ENCODE peak calls at places on chromosomes 6 and 20, in ten cellular contexts. D is progenitor cell of endocrine pancreas, J is tibial nerve, T is endodermal cell, S is omental fat pad, R is AG10803, X is choroid plexus epithelial cell, Z is gastrocnemius medialis, I is Calu3, F is PC-9. Q is an unnamed sample.

GRCh38 chr6:52087498-52087999 is at the start of gene PKHD1:
- DNase-seq in T (peak; percentile 52), F (no peak), R (peak; percentile 16), D (no peak), Z (no peak), S (no peak), I (peak; percentile 73), X (peak; percentile 2), J (no peak), Q (no peak)

GRCh38 chr6:30067460-30068139 is 602 bp downstream of the PPP1R11 start:
- DNase-seq in D (no peak), S (peak; percentile 62), R (no peak), T (no peak), X (no peak), Z (no peak), F (no peak), J (peak; percentile 75), I (no peak), Q (peak; percentile 56)

GRCh38 chr20:36717657-36718056 is 28.2 kb downstream of the NDRG3 start:
- DNase-seq in F (no peak), Z (no peak), D (no peak), T (peak; percentile 67), J (no peak), I (no peak), X (peak; percentile 10), S (no peak), R (peak; percentile 9), Q (no peak)

GRCh38 chr6:13302751-13303667 is 25.3 kb downstream of the TBC1D7 start:
- DNase-seq in T (peak; percentile 11), D (no peak), Z (peak; percentile 56), R (peak; percentile 99), F (peak; percentile 66), X (peak; percentile 100), S (no peak), I (no peak), J (peak; percentile 80), Q (no peak)

GRCh38 chr6:108697646-108698161 is 137.0 kb downstream of the FOXO3 start:
- DNase-seq in J (peak; percentile 32), X (peak; percentile 52), D (no peak), R (peak; percentile 28), F (no peak), Z (no peak), T (no peak), I (no peak), S (no peak), Q (no peak)

GRCh38 chr6:42942444-42942843 is 13.2 kb downstream of the CNPY3 start:
- DNase-seq in F (no peak), I (no peak), S (no peak), J (no peak), Z (no peak), X (no peak), R (no peak), T (no peak), D (no peak), Q (no peak)

GRCh38 chr20:45037050-45037449 is 63.9 kb downstream of the KCNS1 start:
- DNase-seq in X (peak; percentile 74), J (peak; percentile 71), D (no peak), R (peak; percentile 41), I (peak; percentile 21), S (no peak), F (no peak), Z (peak; percentile 10), T (no peak), Q (no peak)

GRCh38 chr6:131182991-131183425 is 47.7 kb downstream of the AKAP7 start:
- DNase-seq in R (peak; percentile 52), J (peak; percentile 26), T (peak; percentile 73), F (no peak), Z (no peak), I (peak; percentile 16), D (no peak), X (peak; percentile 69), S (no peak), Q (no peak)

GRCh38 chr6:33456156-33456555 is 1.8 kb downstream of the ZBTB9 start:
- DNase-seq in I (no peak), Z (no peak), S (no peak), X (no peak), T (no peak), J (no peak), R (no peak), F (no peak), D (no peak), Q (no peak)

GRCh38 chr6:84449220-84449619 is 221.8 kb upstream of the CEP162 start:
- DNase-seq in I (no peak), X (peak; percentile 66), J (no peak), T (no peak), R (no peak), D (no peak), F (no peak), Z (no peak), S (no peak), Q (no peak)

GRCh38 chr20:25302596-25302995 is 54.7 kb downstream of the PYGB start:
- DNase-seq in I (no peak), R (no peak), J (no peak), D (no peak), Z (no peak), S (no peak), F (no peak), T (no peak), X (no peak), Q (no peak)

GRCh38 chr20:37323985-37324384 is 22.0 kb upstream of the SRC start:
- DNase-seq in X (peak; percentile 72), F (no peak), J (no peak), S (no peak), D (no peak), T (no peak), R (peak; percentile 93), Z (no peak), I (no peak), Q (no peak)

GRCh38 chr20:48409216-48409615 is 418.6 kb downstream of the PREX1 start:
- DNase-seq in R (no peak), J (no peak), X (no peak), D (no peak), T (no peak), S (no peak), Z (no peak), F (no peak), I (no peak), Q (no peak)

GRCh38 chr20:53162251-53162835 is 190.2 kb downstream of the TSHZ2 start:
- DNase-seq in D (no peak), J (peak; percentile 61), Z (no peak), X (peak; percentile 64), F (no peak), I (peak; percentile 60), R (peak; percentile 60), S (no peak), T (peak; percentile 87), Q (no peak)

GRCh38 chr6:30163090-30163917 is at the start of gene TRIM15:
- DNase-seq in R (no peak), I (peak; percentile 84), S (no peak), D (no peak), J (no peak), X (no peak), F (peak; percentile 31), T (peak; percentile 67), Z (no peak), Q (no peak)

GRCh38 chr20:2295886-2296544 is at the start of gene TGM3:
- DNase-seq in X (no peak), D (no peak), R (no peak), F (no peak), Z (no peak), I (no peak), T (no peak), S (no peak), J (no peak), Q (no peak)

GRCh38 chr6:42742116-42742894 is 3.6 kb downstream of the TBCC start:
- DNase-seq in F (no peak), I (no peak), J (no peak), X (no peak), Z (no peak), D (no peak), R (peak; percentile 82), S (no peak), T (no peak), Q (peak; percentile 66)

GRCh38 chr6:168158280-168158979 is 79.4 kb upstream of the FRMD1 start:
- DNase-seq in I (peak; percentile 32), F (no peak), Z (no peak), R (no peak), S (no peak), D (no peak), J (peak; percentile 3), X (no peak), T (peak; percentile 56), Q (no peak)

GRCh38 chr6:131980338-131980790 is 29.2 kb upstream of the CCN2 start:
- DNase-seq in T (no peak), S (no peak), Z (no peak), I (no peak), D (no peak), R (no peak), X (no peak), F (no peak), J (no peak), Q (no peak)

GRCh38 chr6:119355157-119355556 is 5.6 kb upstream of the MAN1A1 start:
- DNase-seq in X (no peak), J (peak; percentile 82), I (no peak), T (no peak), D (no peak), S (no peak), R (peak; percentile 53), Z (peak; percentile 27), F (no peak), Q (no peak)

GRCh38 chr6:33207569-33208088 is 671 bp upstream of the RING1 start:
- DNase-seq in F (no peak), I (peak; percentile 60), J (peak; percentile 54), Z (no peak), X (peak; percentile 52), S (no peak), T (peak; percentile 78), D (no peak), R (peak; percentile 53), Q (no peak)

GRCh38 chr6:155519339-155519738 is 63.7 kb upstream of the NOX3 start:
- DNase-seq in J (no peak), X (no peak), F (no peak), Z (no peak), D (no peak), T (no peak), S (no peak), R (no peak), I (no peak), Q (no peak)
- TF ChIP-seq CTCF in J (no peak), X (no peak), F (no peak), Z (no peak), D (no peak), T (no peak), S (no peak), R (no peak), I (no peak), Q (no peak)

GRCh38 chr6:154509421-154510143 is 903 bp downstream of the CNKSR3 start:
- DNase-seq in X (peak; percentile 50), R (peak; percentile 43), J (no peak), D (peak; percentile 41), Z (peak; percentile 8), F (no peak), I (peak; percentile 26), S (no peak), T (peak; percentile 83), Q (no peak)
- TF ChIP-seq CTCF in X (no peak), R (no peak), J (no peak), D (no peak), Z (no peak), F (no peak), I (no peak), S (no peak), T (no peak), Q (no peak)

GRCh38 chr6:116218172-116218633 is 35.7 kb downstream of the TSPYL4 start:
- DNase-seq in F (no peak), J (no peak), R (peak; percentile 42), T (no peak), X (peak; percentile 49), S (no peak), Z (no peak), D (no peak), I (no peak), Q (no peak)
- TF ChIP-seq CTCF in F (peak; percentile 78), J (peak; percentile 56), R (peak; percentile 63), T (peak; percentile 75), X (peak; percentile 37), S (no peak), Z (peak; percentile 32), D (peak; percentile 65), I (peak; percentile 31), Q (peak; percentile 45)

GRCh38 chr6:90098025-90098474 is 198.6 kb downstream of the BACH2 start:
- DNase-seq in R (peak; percentile 98), F (no peak), X (peak; percentile 84), I (no peak), D (no peak), Z (peak; percentile 60), T (no peak), S (peak; percentile 55), J (peak; percentile 89), Q (no peak)
- TF ChIP-seq CTCF in R (peak; percentile 73), F (peak; percentile 32), X (peak; percentile 57), I (peak; percentile 16), D (peak; percentile 7), Z (peak; percentile 31), T (peak; percentile 39), S (no peak), J (peak; percentile 27), Q (peak; percentile 13)

Q was measured in D721Med.